ENCODE peak calls at places on chromosomes 4 and X, in ten cellular contexts. A is mammary epithelial cell; O is kidney tubule cell; I is HS-5; Q is right atrium auricular region; U is stimulated activated CD4-positive, alpha-beta T cell treated with anti-CD3 and anti-CD28 coated beads, Interleukin-2, amount 100 ng/mL, for 24 hours; N is GDM1; Y is RWPE2; S is fibroblast of pulmonary artery; G is transverse colon. V is an unnamed sample.

GRCh38 chr4:8395504-8395903 is 45.0 kb downstream of the ACOX3 start:
- DNase-seq in A (no peak), O (no peak), I (no peak), Q (no peak), U (no peak), N (no peak), Y (no peak), S (no peak), G (no peak), V (no peak)

GRCh38 chr4:6908397-6909112 is 1.1 kb upstream of the TBC1D14 start:
- DNase-seq in A (no peak), O (no peak), I (no peak), Q (no peak), U (no peak), N (no peak), Y (no peak), S (no peak), G (no peak), V (no peak)

GRCh38 chr4:94641702-94642560 is 115.8 kb upstream of the BMPR1B start:
- DNase-seq in A (peak), O (peak), I (peak), Q (no peak), U (no peak), N (no peak), Y (no peak), S (peak), G (no peak), V (no peak)

GRCh38 chr4:176534566-176534965 is 214.8 kb downstream of the SPCS3 start:
- DNase-seq in A (peak), O (peak), I (peak), Q (no peak), U (no peak), N (no peak), Y (no peak), S (peak), G (no peak), V (no peak)

GRCh38 chrX:31213941-31214340 is 142.1 kb upstream of the FTHL17 start:
- DNase-seq in A (peak), O (peak), I (no peak), Q (no peak), U (peak), N (no peak), Y (no peak), S (peak), G (no peak), V (no peak)

GRCh38 chr4:185839770-185840169 is 27.8 kb upstream of the SORBS2 start:
- DNase-seq in A (no peak), O (no peak), I (no peak), Q (no peak), U (no peak), N (no peak), Y (no peak), S (no peak), G (no peak), V (no peak)

GRCh38 chrX:125203379-125203736 is 116.3 kb upstream of the TEX13C start:
- DNase-seq in A (no peak), O (no peak), I (no peak), Q (no peak), U (peak), N (no peak), Y (no peak), S (no peak), G (no peak), V (no peak)

GRCh38 chrX:46279214-46279924 is 265.9 kb downstream of the ZNF674 start:
- DNase-seq in A (peak), O (no peak), I (no peak), Q (no peak), U (no peak), N (peak), Y (no peak), S (no peak), G (no peak), V (no peak)

GRCh38 chrX:9657590-9658256 is 107.9 kb downstream of the GPR143 start:
- DNase-seq in A (no peak), O (no peak), I (no peak), Q (no peak), U (no peak), N (no peak), Y (no peak), S (no peak), G (no peak), V (no peak)

GRCh38 chrX:134998246-134998645 is 7.5 kb downstream of the SMIM10 start:
- DNase-seq in A (no peak), O (no peak), I (no peak), Q (no peak), U (no peak), N (no peak), Y (no peak), S (no peak), G (no peak), V (no peak)

GRCh38 chr4:16443504-16444088 is 217.3 kb upstream of the TAPT1 start:
- DNase-seq in A (peak), O (peak), I (no peak), Q (no peak), U (no peak), N (no peak), Y (no peak), S (peak), G (no peak), V (no peak)

GRCh38 chrX:103356023-103356798 is at the start of gene TCEAL9:
- DNase-seq in A (peak), O (peak), I (no peak), Q (peak), U (no peak), N (peak), Y (no peak), S (peak), G (peak), V (no peak)

GRCh38 chrX:53280703-53281320 is 572 bp downstream of the IQSEC2 start:
- DNase-seq in A (peak), O (peak), I (no peak), Q (peak), U (no peak), N (no peak), Y (no peak), S (peak), G (peak), V (no peak)

GRCh38 chr4:172962564-172963353 is 205.9 kb upstream of the GALNT7 start:
- DNase-seq in A (peak), O (no peak), I (no peak), Q (no peak), U (no peak), N (no peak), Y (no peak), S (peak), G (peak), V (peak)

GRCh38 chr4:165379662-165380061 is 854 bp downstream of the CPE start:
- DNase-seq in A (no peak), O (no peak), I (no peak), Q (no peak), U (no peak), N (no peak), Y (no peak), S (no peak), G (no peak), V (no peak)

GRCh38 chrX:34875204-34875603 is 67.4 kb upstream of the FAM47B start:
- DNase-seq in A (peak), O (peak), I (no peak), Q (no peak), U (no peak), N (no peak), Y (no peak), S (peak), G (no peak), V (no peak)

GRCh38 chrX:124229374-124229773 is 103.1 kb upstream of the TEX13D start:
- DNase-seq in A (no peak), O (no peak), I (no peak), Q (no peak), U (no peak), N (no peak), Y (no peak), S (no peak), G (no peak), V (no peak)

GRCh38 chrX:65098851-65099250 is 122.6 kb upstream of the ZC4H2 start:
- DNase-seq in A (no peak), O (no peak), I (no peak), Q (no peak), U (no peak), N (no peak), Y (no peak), S (no peak), G (no peak), V (no peak)

GRCh38 chr4:141636771-141637460 is 533 bp downstream of the IL15 start:
- DNase-seq in A (peak), O (peak), I (peak), Q (no peak), U (peak), N (no peak), Y (peak), S (peak), G (peak), V (no peak)

GRCh38 chrX:120419465-120419864 is 49.6 kb downstream of the LAMP2 start:
- DNase-seq in A (no peak), O (no peak), I (no peak), Q (no peak), U (no peak), N (no peak), Y (no peak), S (no peak), G (peak), V (no peak)

GRCh38 chr4:141427726-141428296 is 207.1 kb downstream of the ZNF330 start:
- DNase-seq in A (peak), O (peak), I (no peak), Q (no peak), U (no peak), N (no peak), Y (no peak), S (no peak), G (no peak), V (no peak)

GRCh38 chr4:90979551-90979950 is 852.4 kb downstream of the CCSER1 start:
- DNase-seq in A (no peak), O (no peak), I (no peak), Q (no peak), U (no peak), N (no peak), Y (no peak), S (no peak), G (no peak), V (no peak)

GRCh38 chr4:24568425-24568824 is 15.9 kb downstream of the DHX15 start:
- DNase-seq in A (no peak), O (no peak), I (no peak), Q (no peak), U (no peak), N (no peak), Y (no peak), S (peak), G (no peak), V (no peak)

GRCh38 chrX:13076176-13076956 is 31.9 kb upstream of the FAM9C start:
- DNase-seq in A (peak), O (peak), I (no peak), Q (no peak), U (no peak), N (no peak), Y (no peak), S (no peak), G (no peak), V (no peak)

GRCh38 chr4:73679836-73680235 is 59.6 kb upstream of the RASSF6 start:
- DNase-seq in A (peak), O (peak), I (peak), Q (no peak), U (no peak), N (no peak), Y (no peak), S (peak), G (no peak), V (no peak)

GRCh38 chr4:54513231-54513630 is 144.5 kb upstream of the KIT start:
- DNase-seq in A (peak), O (peak), I (peak), Q (peak), U (no peak), N (no peak), Y (no peak), S (peak), G (no peak), V (no peak)

V was measured in NCI-H526 treated with DMSO at 0.1 percent for 48 hours.